ENCODE peak calls at places on chromosomes 3 and 15, in nine cellular contexts. X, K, N, C, F, G, T, H and B are unnamed samples.

GRCh38 chr15:68650901-68651709 is 72.3 kb downstream of the CORO2B start:
- DNase-seq in T (no peak), G (no peak), F (no peak), N (peak), H (peak), C (no peak), X (peak), K (no peak), B (peak)

GRCh38 chr3:138879541-138880380 is 45.0 kb upstream of the PIK3CB start:
- DNase-seq in C (no peak), X (no peak), K (no peak), N (no peak), H (no peak), T (no peak), G (no peak), F (no peak), B (no peak)

GRCh38 chr3:16309558-16309957 is 44.5 kb downstream of the OXNAD1 start:
- DNase-seq in H (peak), G (no peak), K (no peak), N (no peak), F (peak), X (no peak), C (peak), T (no peak), B (no peak)

GRCh38 chr3:14297784-14298236 is 104.6 kb upstream of the SLC6A6 start:
- DNase-seq in C (no peak), G (no peak), K (no peak), N (no peak), F (no peak), X (no peak), T (no peak), H (no peak), B (no peak)

GRCh38 chr15:66401130-66402021 is 14.7 kb downstream of the MAP2K1 start:
- DNase-seq in T (no peak), N (peak), X (no peak), G (no peak), K (no peak), C (no peak), F (no peak), H (no peak), B (no peak)

GRCh38 chr3:126432361-126432760 is 37.7 kb downstream of the CFAP100 start:
- DNase-seq in X (no peak), T (peak), H (no peak), F (no peak), C (no peak), K (peak), N (no peak), G (no peak), B (no peak)

GRCh38 chr3:10883478-10884234 is 67.6 kb downstream of the SLC6A11 start:
- DNase-seq in F (peak), H (peak), T (no peak), C (no peak), N (peak), X (no peak), G (no peak), K (no peak), B (peak)

GRCh38 chr3:139281512-139282196 is 62.2 kb upstream of the MRPS22 start:
- DNase-seq in K (no peak), G (no peak), X (no peak), F (no peak), T (peak), N (no peak), H (no peak), C (peak), B (peak)

GRCh38 chr15:94164202-94164807 is 67.1 kb upstream of the MCTP2 start:
- DNase-seq in F (peak), H (peak), T (peak), C (peak), K (no peak), N (peak), X (no peak), G (peak), B (peak)

GRCh38 chr15:52566889-52567288 is 1.9 kb downstream of the ARPP19 start:
- DNase-seq in N (no peak), C (no peak), F (no peak), X (no peak), G (no peak), H (peak), T (no peak), K (no peak), B (no peak)
- H3K4me3 ChIP-seq in N (peak), C (peak), F (no peak), X (peak), G (peak), H (peak), T (peak), K (peak), B (peak)

GRCh38 chr3:141659821-141660597 is 78.1 kb upstream of the RNF7 start:
- DNase-seq in F (peak), T (peak), C (no peak), K (no peak), X (peak), G (no peak), N (peak), H (peak), B (peak)
- H3K4me3 ChIP-seq in F (peak), T (peak), C (peak), K (peak), X (peak), G (peak), N (peak), H (peak), B (peak)

GRCh38 chr3:65352951-65353350 is 665.2 kb upstream of the ADAMTS9 start:
- DNase-seq in N (no peak), K (no peak), C (no peak), X (no peak), F (no peak), H (no peak), G (no peak), T (peak), B (no peak)
- H3K4me3 ChIP-seq in N (no peak), K (no peak), C (no peak), X (no peak), F (no peak), H (no peak), G (no peak), T (no peak), B (no peak)

DNA sequence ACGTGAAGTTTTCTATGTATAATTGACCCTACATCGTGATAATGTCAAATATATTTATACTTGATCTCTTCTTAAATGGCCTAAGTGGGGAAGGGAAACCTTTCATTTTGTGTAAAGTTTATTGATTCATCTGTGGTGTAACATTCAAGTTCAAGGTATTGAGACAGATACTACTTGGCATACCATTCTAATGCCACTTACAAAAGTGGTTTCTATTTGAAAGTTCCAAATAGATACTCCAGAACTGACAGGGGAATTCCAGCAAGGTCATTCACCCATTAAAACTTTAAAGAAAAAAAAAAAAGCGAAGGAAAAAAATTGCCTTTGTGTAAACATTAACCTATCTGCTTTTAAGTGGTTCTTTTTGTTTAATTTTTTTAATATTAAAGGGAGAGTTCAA is 45.3 kb upstream of the MAP3K13 start:
- DNase-seq in K (no peak), G (no peak), C (no peak), X (no peak), T (no peak), F (no peak), H (no peak), N (peak), B (no peak)
- H3K4me3 ChIP-seq in K (no peak), G (no peak), C (no peak), X (peak), T (no peak), F (no peak), H (no peak), N (peak), B (no peak)

DNA sequence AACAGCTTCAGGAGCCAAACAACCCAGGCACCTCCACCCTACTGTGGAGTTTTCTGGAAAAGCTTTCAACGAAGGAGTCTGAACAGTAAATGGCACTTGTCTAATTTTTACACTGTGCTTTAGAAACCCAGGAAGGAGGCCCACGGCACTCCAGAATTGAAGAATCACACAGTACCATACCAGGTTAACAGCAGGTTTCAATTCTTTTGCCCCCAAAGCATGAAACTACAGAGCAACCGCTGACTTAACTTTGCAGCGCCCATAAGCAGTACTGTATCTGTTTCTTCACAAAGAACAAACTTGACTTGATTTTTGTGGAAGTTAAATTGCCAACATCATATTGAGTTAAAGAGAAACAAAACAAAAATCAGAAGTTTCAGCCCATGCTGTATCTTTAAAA is 456.5 kb downstream of the FOXP1 start:
- DNase-seq in T (no peak), C (no peak), X (no peak), K (no peak), G (no peak), F (no peak), N (no peak), H (no peak), B (no peak)
- H3K4me3 ChIP-seq in T (no peak), C (no peak), X (peak), K (no peak), G (no peak), F (no peak), N (no peak), H (no peak), B (no peak)